ENCODE peak calls at places on chromosomes 1 and 21, in eight cellular contexts. N is OCI-LY7, J is cardiac fibroblast, I is DND-41, M is foreskin fibroblast, Y is cardiac muscle cell, V is astrocyte of the cerebellum, E is bronchial epithelial cell. Z is an unnamed sample.

GRCh38 chr1:184974086-184974836 is at the start of gene NIBAN1:
- DNase-seq in V (no peak), M (peak), Y (peak), N (no peak), I (peak), E (peak), J (peak), Z (peak)

GRCh38 chr1:41658444-41659158 is 174.1 kb upstream of the EDN2 start:
- DNase-seq in N (no peak), Y (peak), I (no peak), E (no peak), J (no peak), M (no peak), V (no peak), Z (no peak)

GRCh38 chr1:246705368-246705767 is 18.8 kb upstream of the SCCPDH start:
- DNase-seq in N (no peak), M (peak), V (peak), J (peak), E (peak), Y (no peak), I (no peak), Z (peak)

GRCh38 chr1:43707191-43708005 is at the start of gene ST3GAL3:
- DNase-seq in V (peak), M (peak), E (peak), I (peak), N (peak), J (peak), Y (peak), Z (peak)

GRCh38 chr1:53462213-53462612 is 3.0 kb downstream of the DMRTB1 start:
- DNase-seq in M (no peak), N (no peak), I (no peak), J (no peak), Y (no peak), V (no peak), E (no peak), Z (no peak)

GRCh38 chr1:234535763-234536515 is 57.0 kb upstream of the TARBP1 start:
- DNase-seq in E (no peak), M (peak), V (no peak), Y (no peak), N (no peak), J (peak), I (no peak), Z (peak)

GRCh38 chr1:206682111-206682510 is 2.6 kb upstream of the MAPKAPK2 start:
- DNase-seq in E (no peak), Y (no peak), I (no peak), M (no peak), V (no peak), N (peak), J (no peak), Z (no peak)

GRCh38 chr1:56808385-56808784 is 10.8 kb downstream of the FYB2 start:
- DNase-seq in N (no peak), I (no peak), Y (no peak), V (no peak), M (no peak), J (no peak), E (no peak), Z (no peak)

GRCh38 chr1:85320371-85321131 is 44.1 kb upstream of the BCL10 start:
- DNase-seq in J (peak), M (peak), V (no peak), I (no peak), Y (no peak), N (no peak), E (peak), Z (no peak)

GRCh38 chr1:2526824-2527552 is 592 bp upstream of the PANK4 start:
- DNase-seq in J (peak), N (no peak), V (no peak), I (peak), M (peak), E (peak), Y (peak), Z (no peak)

GRCh38 chr1:61050541-61051454 is 31.6 kb upstream of the NFIA start:
- DNase-seq in V (no peak), J (peak), M (peak), Y (peak), I (no peak), N (no peak), E (no peak), Z (no peak)

GRCh38 chr1:208431721-208432120 is 187.5 kb upstream of the PLXNA2 start:
- DNase-seq in M (peak), V (peak), E (peak), Y (no peak), J (no peak), N (no peak), I (no peak), Z (peak)

GRCh38 chr1:191851799-191852595 is 306.3 kb upstream of the RGS18 start:
- DNase-seq in V (no peak), E (peak), N (no peak), I (no peak), M (peak), J (peak), Y (peak), Z (no peak)

GRCh38 chr1:202966006-202966904 is 802 bp downstream of the CYB5R1 start:
- DNase-seq in Y (no peak), I (no peak), V (no peak), N (no peak), E (no peak), M (no peak), J (no peak), Z (no peak)

GRCh38 chr21:44286086-44286715 is 525 bp downstream of the AIRE start:
- DNase-seq in J (no peak), V (no peak), I (no peak), N (no peak), E (no peak), M (no peak), Y (no peak), Z (no peak)

GRCh38 chr1:177170756-177171535 is at the start of gene BRINP2:
- DNase-seq in M (peak), Y (peak), V (no peak), E (peak), I (no peak), J (peak), N (no peak), Z (peak)

GRCh38 chr1:114209971-114210370 is 56.3 kb upstream of the SYT6 start:
- DNase-seq in I (no peak), N (no peak), Y (no peak), J (no peak), M (no peak), V (no peak), E (no peak), Z (no peak)

GRCh38 chr1:37741130-37741529 is 23.8 kb downstream of the EPHA10 start:
- DNase-seq in I (no peak), Y (no peak), V (no peak), N (no peak), E (peak), J (peak), M (no peak), Z (no peak)

GRCh38 chr1:23428136-23428905 is 3.8 kb upstream of the TCEA3 start:
- DNase-seq in Y (no peak), I (no peak), N (no peak), E (no peak), J (no peak), M (no peak), V (peak), Z (no peak)

GRCh38 chr1:175245324-175245723 is 52.7 kb upstream of the KIAA0040 start:
- DNase-seq in Y (no peak), N (no peak), E (no peak), I (no peak), V (no peak), J (no peak), M (no peak), Z (no peak)

GRCh38 chr1:194056169-194056568 is 869.8 kb upstream of the B3GALT2 start:
- DNase-seq in E (no peak), V (no peak), M (no peak), N (no peak), Y (no peak), J (no peak), I (peak), Z (no peak)

GRCh38 chr1:247216246-247216645 is 39.6 kb upstream of the VN1R5 start:
- DNase-seq in V (no peak), J (no peak), M (no peak), Y (no peak), E (no peak), I (no peak), N (no peak), Z (no peak)

GRCh38 chr1:234921266-234922062 is 207.2 kb downstream of the TOMM20 start:
- DNase-seq in Y (no peak), J (peak), M (peak), N (no peak), E (peak), I (no peak), V (no peak), Z (no peak)

GRCh38 chr21:42107881-42108553 is 36.9 kb downstream of the UMODL1 start:
- DNase-seq in N (peak), M (peak), E (peak), V (peak), J (peak), I (peak), Y (peak), Z (peak)

GRCh38 chr1:91402023-91402422 is 2.6 kb downstream of the HFM1 start:
- DNase-seq in N (peak), M (peak), J (peak), E (peak), Y (no peak), V (no peak), I (no peak), Z (no peak)

GRCh38 chr1:71047635-71048607 is at the start of gene PTGER3:
- DNase-seq in V (no peak), M (peak), Y (peak), I (no peak), N (no peak), E (peak), J (no peak), Z (peak)

GRCh38 chr21:42849759-42850412 is 29.5 kb downstream of the WDR4 start:
- DNase-seq in E (no peak), V (no peak), M (no peak), Y (no peak), I (no peak), J (no peak), N (no peak), Z (no peak)

GRCh38 chr1:67795179-67795916 is 37.9 kb downstream of the GNG12 start:
- DNase-seq in J (no peak), V (no peak), N (no peak), M (no peak), E (no peak), I (no peak), Y (no peak), Z (no peak)

GRCh38 chr1:67332653-67333529 is 25.2 kb downstream of the IL12RB2 start:
- DNase-seq in Y (no peak), V (no peak), M (no peak), J (no peak), E (peak), I (no peak), N (no peak), Z (no peak)

GRCh38 chr1:108557311-108557710 is 2.6 kb upstream of the EEIG2 start:
- DNase-seq in Y (no peak), E (no peak), I (no peak), N (peak), V (no peak), M (no peak), J (no peak), Z (no peak)

GRCh38 chr1:42456754-42457089 is 379 bp downstream of the PPCS start:
- DNase-seq in Y (no peak), M (peak), J (peak), I (peak), V (no peak), N (peak), E (peak), Z (peak)

GRCh38 chr1:167067904-167068303 is 22.3 kb downstream of the GPA33 start:
- DNase-seq in M (no peak), V (no peak), N (no peak), I (no peak), J (no peak), Y (no peak), E (no peak), Z (no peak)

GRCh38 chr1:167065481-167065880 is 24.7 kb downstream of the GPA33 start:
- DNase-seq in V (no peak), I (no peak), E (no peak), N (no peak), J (no peak), M (no peak), Y (no peak), Z (no peak)

GRCh38 chr1:167064622-167065021 is 25.6 kb downstream of the GPA33 start:
- DNase-seq in E (no peak), N (no peak), V (no peak), I (no peak), Y (no peak), J (no peak), M (no peak), Z (no peak)

GRCh38 chr1:167068761-167069160 is 21.4 kb downstream of the GPA33 start:
- DNase-seq in V (no peak), M (no peak), N (no peak), Y (no peak), E (no peak), I (no peak), J (no peak), Z (no peak)

GRCh38 chr1:167066333-167067122 is 23.6 kb downstream of the GPA33 start:
- DNase-seq in M (peak), I (peak), E (peak), Y (peak), J (peak), V (peak), N (peak), Z (peak)
- H3K4me3 ChIP-seq in M (peak), I (no peak), E (peak), Y (peak), J (peak), V (peak), N (peak), Z (no peak)

DNA sequence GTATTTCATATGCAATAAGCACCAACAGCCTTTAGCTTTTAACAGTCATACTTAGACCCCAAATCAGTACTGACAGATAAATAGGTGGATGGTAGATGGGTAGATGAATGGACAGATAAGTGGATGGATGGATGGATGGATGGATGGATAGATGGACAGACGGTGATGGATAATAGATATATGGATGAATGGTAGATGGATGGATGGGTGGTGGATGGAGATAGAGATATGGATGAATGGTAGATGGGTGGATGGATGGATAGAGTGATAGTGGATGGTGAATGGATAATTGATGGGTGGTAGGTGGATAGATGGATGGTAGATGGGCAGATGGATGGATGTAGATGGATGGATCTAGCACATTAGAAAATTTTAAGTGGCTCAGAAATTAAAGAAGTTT is 62.5 kb downstream of the TIAM1 start:
- DNase-seq in V (no peak), Y (no peak), I (no peak), E (no peak), M (no peak), J (no peak), N (no peak), Z (no peak)
- H3K4me3 ChIP-seq in V (no peak), Y (no peak), I (no peak), E (no peak), M (no peak), J (no peak), N (no peak), Z (no peak)

GRCh38 chr1:19289244-19289643 is 674 bp upstream of the AKR7A3 start:
- DNase-seq in Y (no peak), M (no peak), E (no peak), J (no peak), I (no peak), V (no peak), N (no peak), Z (no peak)
- H3K4me3 ChIP-seq in Y (no peak), M (peak), E (peak), J (peak), I (no peak), V (peak), N (no peak), Z (no peak)

GRCh38 chr1:65509912-65510680 is 89.6 kb downstream of the LEPR start:
- DNase-seq in M (peak), V (no peak), J (peak), Y (no peak), I (no peak), E (no peak), N (no peak), Z (no peak)

GRCh38 chr1:65514083-65514482 is 93.6 kb downstream of the LEPR start:
- DNase-seq in M (peak), E (peak), N (no peak), J (peak), I (no peak), V (no peak), Y (no peak), Z (no peak)

GRCh38 chr1:65510961-65511360 is 90.5 kb downstream of the LEPR start:
- DNase-seq in N (no peak), E (no peak), M (no peak), I (no peak), J (no peak), Y (no peak), V (no peak), Z (no peak)

GRCh38 chr1:65512967-65513777 is 92.7 kb downstream of the LEPR start:
- DNase-seq in V (no peak), E (peak), M (peak), I (no peak), N (no peak), Y (no peak), J (peak), Z (no peak)

DNA sequence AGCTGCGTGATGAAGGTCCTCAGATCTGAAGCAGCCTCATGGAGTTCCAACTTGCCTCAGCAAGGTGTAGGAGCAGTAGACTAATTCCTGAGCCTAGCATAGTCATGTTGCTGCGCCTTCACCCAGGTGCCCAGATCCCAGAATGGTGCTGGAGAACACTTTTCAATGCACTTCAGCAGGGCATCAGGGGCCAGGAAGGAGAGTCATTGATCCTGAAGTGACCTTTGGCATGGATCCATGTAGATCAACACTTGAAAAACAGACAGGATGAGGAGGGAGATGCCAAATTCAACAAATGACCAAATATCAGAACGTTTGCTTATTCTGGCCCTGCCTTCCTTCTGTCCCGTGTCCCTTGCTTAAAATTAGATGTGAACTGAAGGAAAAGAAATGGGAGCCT is 91.9 kb downstream of the LEPR start:
- DNase-seq in V (no peak), M (peak), N (no peak), J (peak), E (no peak), Y (no peak), I (no peak), Z (no peak)
- H3K4me3 ChIP-seq in V (no peak), M (no peak), N (no peak), J (no peak), E (no peak), Y (no peak), I (no peak), Z (no peak)